ENCODE peak calls at places on chromosomes 5 and 9, in seven cellular contexts. N, V, E, C, J, P and S are unnamed samples.

GRCh38 chr5:135880801-135881200 is 14.8 kb downstream of the IL9 start:
- DNase-seq in N (no peak), V (no peak), E (peak), C (peak), J (no peak), P (no peak), S (no peak)

GRCh38 chr5:78597068-78597857 is 51.3 kb downstream of the LHFPL2 start:
- DNase-seq in N (no peak), V (no peak), E (peak), C (peak), J (no peak), P (peak), S (no peak)

GRCh38 chr9:103319979-103320378 is 324.8 kb downstream of the CYLC2 start:
- DNase-seq in N (no peak), V (no peak), E (peak), C (no peak), J (no peak), P (peak), S (no peak)

GRCh38 chr5:61576556-61576955 is 244.5 kb downstream of the ZSWIM6 start:
- DNase-seq in N (no peak), V (no peak), E (no peak), C (no peak), J (no peak), P (no peak), S (no peak)

GRCh38 chr9:104025109-104025508 is 69.0 kb upstream of the SMC2 start:
- DNase-seq in N (no peak), V (no peak), E (peak), C (peak), J (no peak), P (no peak), S (no peak)

GRCh38 chr5:170481839-170482238 is 22.0 kb upstream of the KCNIP1 start:
- DNase-seq in N (no peak), V (no peak), E (no peak), C (no peak), J (no peak), P (no peak), S (peak)

GRCh38 chr5:144567416-144567770 is 396.7 kb downstream of the KCTD16 start:
- DNase-seq in N (no peak), V (no peak), E (no peak), C (no peak), J (no peak), P (peak), S (no peak)

GRCh38 chr5:65986050-65986451 is 59.7 kb downstream of the ERBIN start:
- DNase-seq in N (no peak), V (no peak), E (peak), C (no peak), J (no peak), P (peak), S (no peak)

GRCh38 chr9:130382636-130383349 is 62.0 kb upstream of the ASS1 start:
- DNase-seq in N (no peak), V (no peak), E (peak), C (no peak), J (no peak), P (no peak), S (no peak)

GRCh38 chr5:77971965-77972544 is 195.9 kb upstream of the TBCA start:
- DNase-seq in N (no peak), V (no peak), E (no peak), C (no peak), J (no peak), P (no peak), S (no peak)

GRCh38 chr9:128421474-128422010 is 885 bp downstream of the CERCAM start:
- DNase-seq in N (no peak), V (no peak), E (no peak), C (no peak), J (no peak), P (no peak), S (no peak)

GRCh38 chr9:88775037-88775471 is 216.2 kb upstream of the S1PR3 start:
- DNase-seq in N (no peak), V (no peak), E (peak), C (no peak), J (no peak), P (peak), S (no peak)

GRCh38 chr5:143405747-143406098 is 2.2 kb upstream of the NR3C1 start:
- DNase-seq in N (no peak), V (no peak), E (no peak), C (no peak), J (no peak), P (no peak), S (no peak)

GRCh38 chr9:101226803-101227202 is 158.0 kb downstream of the BAAT start:
- DNase-seq in N (no peak), V (no peak), E (no peak), C (no peak), J (peak), P (no peak), S (no peak)

GRCh38 chr9:100426532-100427365 is at the start of gene MSANTD3:
- DNase-seq in N (peak), V (peak), E (peak), C (peak), J (peak), P (peak), S (no peak)

GRCh38 chr5:38853753-38854470 is 8.1 kb downstream of the OSMR start:
- DNase-seq in N (no peak), V (no peak), E (peak), C (peak), J (no peak), P (peak), S (no peak)

GRCh38 chr5:93569295-93570164 is 11.5 kb downstream of the NR2F1-AS1 start:
- DNase-seq in N (no peak), V (no peak), E (no peak), C (no peak), J (no peak), P (no peak), S (no peak)